ENCODE peak calls at places on chromosomes 2 and 18, in five cellular contexts. One of them, this sample, is unnamed.

GRCh38 chr18:3037423-3037915 is 24.5 kb upstream of the LPIN2 start:
- DNase-seq in HepG2: peak
- DNase-seq in K562: peak
- DNase-seq in H1: no peak
- DNase-seq in A549: peak
- DNase-seq in this sample: peak

GRCh38 chr2:120042359-120042758 is 29.5 kb downstream of the EPB41L5 start:
- DNase-seq in HepG2: no peak
- DNase-seq in K562: no peak
- DNase-seq in H1: no peak
- DNase-seq in A549: no peak
- DNase-seq in this sample: no peak

GRCh38 chr2:75565523-75566449 is 5.0 kb upstream of the EVA1A start:
- DNase-seq in HepG2: peak
- DNase-seq in K562: no peak
- DNase-seq in H1: no peak
- DNase-seq in A549: peak
- DNase-seq in this sample: no peak

GRCh38 chr2:3185910-3186309 is 191.7 kb downstream of the EIPR1 start:
- DNase-seq in HepG2: no peak
- DNase-seq in K562: no peak
- DNase-seq in H1: no peak
- DNase-seq in A549: no peak
- DNase-seq in this sample: no peak

GRCh38 chr18:22170421-22171262 is 1.3 kb downstream of the GATA6 start:
- DNase-seq in HepG2: peak
- DNase-seq in K562: no peak
- DNase-seq in H1: no peak
- DNase-seq in A549: peak
- DNase-seq in this sample: peak

GRCh38 chr2:71346065-71346464 is 14.5 kb downstream of the ZNF638 start:
- DNase-seq in HepG2: no peak
- DNase-seq in K562: no peak
- DNase-seq in H1: no peak
- DNase-seq in A549: no peak
- DNase-seq in this sample: no peak

GRCh38 chr2:20576598-20577115 is 74.2 kb downstream of the HS1BP3 start:
- DNase-seq in HepG2: no peak
- DNase-seq in K562: peak
- DNase-seq in H1: no peak
- DNase-seq in A549: no peak
- DNase-seq in this sample: peak

GRCh38 chr18:37637451-37637850 is 71.9 kb upstream of the CELF4 start:
- DNase-seq in HepG2: no peak
- DNase-seq in K562: no peak
- DNase-seq in H1: no peak
- DNase-seq in A549: no peak
- DNase-seq in this sample: no peak

GRCh38 chr18:63518178-63519012 is 23.8 kb upstream of the SERPINB12 start:
- DNase-seq in HepG2: peak
- DNase-seq in K562: peak
- DNase-seq in H1: peak
- DNase-seq in A549: peak
- DNase-seq in this sample: peak

GRCh38 chr2:162566666-162567065 is 222.7 kb downstream of the GCA start:
- DNase-seq in HepG2: no peak
- DNase-seq in K562: no peak
- DNase-seq in H1: no peak
- DNase-seq in A549: no peak
- DNase-seq in this sample: no peak

GRCh38 chr2:220188031-220188430 is 560.6 kb downstream of the SLC4A3 start:
- DNase-seq in HepG2: no peak
- DNase-seq in K562: no peak
- DNase-seq in H1: no peak
- DNase-seq in A549: peak
- DNase-seq in this sample: no peak

GRCh38 chr2:40115894-40116293 is 336.0 kb downstream of the SLC8A1 start:
- DNase-seq in HepG2: no peak
- DNase-seq in K562: no peak
- DNase-seq in H1: no peak
- DNase-seq in A549: no peak
- DNase-seq in this sample: no peak

GRCh38 chr2:46239847-46240181 is 57.4 kb upstream of the EPAS1 start:
- DNase-seq in HepG2: no peak
- DNase-seq in K562: no peak
- DNase-seq in H1: no peak
- DNase-seq in A549: no peak
- DNase-seq in this sample: no peak

GRCh38 chr2:190180313-190181065 is 118.0 kb upstream of the MSTN start:
- DNase-seq in HepG2: peak
- DNase-seq in K562: peak
- DNase-seq in H1: peak
- DNase-seq in A549: peak
- DNase-seq in this sample: peak
- TF ChIP-seq JUN in HepG2: no peak
- TF ChIP-seq JUN in K562: no peak
- TF ChIP-seq JUN in H1: no peak
- TF ChIP-seq JUN in A549: no peak
- TF ChIP-seq JUN in this sample: no peak

GRCh38 chr2:61799054-61799453 is 54.8 kb downstream of the FAM161A start:
- DNase-seq in HepG2: no peak
- DNase-seq in K562: no peak
- DNase-seq in H1: no peak
- DNase-seq in A549: no peak
- DNase-seq in this sample: no peak
- H3K4me3 ChIP-seq in HepG2: no peak
- H3K4me3 ChIP-seq in K562: no peak
- H3K4me3 ChIP-seq in H1: no peak
- H3K4me3 ChIP-seq in A549: no peak
- H3K4me3 ChIP-seq in this sample: no peak

GRCh38 chr2:232954691-232955090 is 58.4 kb downstream of the NGEF start:
- DNase-seq in HepG2: no peak
- DNase-seq in K562: no peak
- DNase-seq in H1: no peak
- DNase-seq in A549: no peak
- DNase-seq in this sample: no peak

GRCh38 chr2:232950776-232951175 is 62.3 kb downstream of the NGEF start:
- DNase-seq in HepG2: no peak
- DNase-seq in K562: no peak
- DNase-seq in H1: no peak
- DNase-seq in A549: no peak
- DNase-seq in this sample: no peak

GRCh38 chr2:232951181-232951580 is 61.9 kb downstream of the NGEF start:
- DNase-seq in HepG2: no peak
- DNase-seq in K562: no peak
- DNase-seq in H1: no peak
- DNase-seq in A549: no peak
- DNase-seq in this sample: no peak

GRCh38 chr2:232949016-232949415 is 64.0 kb downstream of the NGEF start:
- DNase-seq in HepG2: peak
- DNase-seq in K562: no peak
- DNase-seq in H1: no peak
- DNase-seq in A549: no peak
- DNase-seq in this sample: no peak

GRCh38 chr2:232951891-232952290 is 61.2 kb downstream of the NGEF start:
- DNase-seq in HepG2: no peak
- DNase-seq in K562: no peak
- DNase-seq in H1: no peak
- DNase-seq in A549: peak
- DNase-seq in this sample: no peak
- TF ChIP-seq JUN in HepG2: no peak
- TF ChIP-seq JUN in K562: no peak
- TF ChIP-seq JUN in H1: no peak
- TF ChIP-seq JUN in A549: no peak
- TF ChIP-seq JUN in this sample: no peak

GRCh38 chr2:233082934-233083755 is 23.0 kb downstream of the INPP5D start:
- DNase-seq in HepG2: no peak
- DNase-seq in K562: no peak
- DNase-seq in H1: no peak
- DNase-seq in A549: no peak
- DNase-seq in this sample: peak

GRCh38 chr2:233083782-233084181 is 23.6 kb downstream of the INPP5D start:
- DNase-seq in HepG2: no peak
- DNase-seq in K562: no peak
- DNase-seq in H1: no peak
- DNase-seq in A549: no peak
- DNase-seq in this sample: peak

GRCh38 chr2:233084488-233084887 is 24.3 kb downstream of the INPP5D start:
- DNase-seq in HepG2: no peak
- DNase-seq in K562: no peak
- DNase-seq in H1: no peak
- DNase-seq in A549: no peak
- DNase-seq in this sample: peak

GRCh38 chr2:233085839-233086150 is 25.7 kb downstream of the INPP5D start:
- DNase-seq in HepG2: no peak
- DNase-seq in K562: no peak
- DNase-seq in H1: no peak
- DNase-seq in A549: no peak
- DNase-seq in this sample: peak

GRCh38 chr2:233085037-233085838 is 25.1 kb downstream of the INPP5D start:
- DNase-seq in HepG2: peak
- DNase-seq in K562: no peak
- DNase-seq in H1: no peak
- DNase-seq in A549: no peak
- DNase-seq in this sample: peak
- H3K4me3 ChIP-seq in HepG2: no peak
- H3K4me3 ChIP-seq in K562: no peak
- H3K4me3 ChIP-seq in H1: no peak
- H3K4me3 ChIP-seq in A549: no peak
- H3K4me3 ChIP-seq in this sample: no peak

GRCh38 chr2:241108271-241109209 is 6.5 kb upstream of the MTERF4 start:
- DNase-seq in HepG2: no peak
- DNase-seq in K562: no peak
- DNase-seq in H1: no peak
- DNase-seq in A549: no peak
- DNase-seq in this sample: no peak

GRCh38 chr2:241111443-241111810 is 9.3 kb upstream of the MTERF4 start:
- DNase-seq in HepG2: no peak
- DNase-seq in K562: no peak
- DNase-seq in H1: no peak
- DNase-seq in A549: no peak
- DNase-seq in this sample: no peak

GRCh38 chr2:241110089-241110606 is 8.1 kb upstream of the MTERF4 start:
- DNase-seq in HepG2: no peak
- DNase-seq in K562: no peak
- DNase-seq in H1: no peak
- DNase-seq in A549: no peak
- DNase-seq in this sample: no peak

GRCh38 chr2:241110607-241111442 is 8.7 kb upstream of the MTERF4 start:
- DNase-seq in HepG2: no peak
- DNase-seq in K562: no peak
- DNase-seq in H1: no peak
- DNase-seq in A549: no peak
- DNase-seq in this sample: no peak

DNA sequence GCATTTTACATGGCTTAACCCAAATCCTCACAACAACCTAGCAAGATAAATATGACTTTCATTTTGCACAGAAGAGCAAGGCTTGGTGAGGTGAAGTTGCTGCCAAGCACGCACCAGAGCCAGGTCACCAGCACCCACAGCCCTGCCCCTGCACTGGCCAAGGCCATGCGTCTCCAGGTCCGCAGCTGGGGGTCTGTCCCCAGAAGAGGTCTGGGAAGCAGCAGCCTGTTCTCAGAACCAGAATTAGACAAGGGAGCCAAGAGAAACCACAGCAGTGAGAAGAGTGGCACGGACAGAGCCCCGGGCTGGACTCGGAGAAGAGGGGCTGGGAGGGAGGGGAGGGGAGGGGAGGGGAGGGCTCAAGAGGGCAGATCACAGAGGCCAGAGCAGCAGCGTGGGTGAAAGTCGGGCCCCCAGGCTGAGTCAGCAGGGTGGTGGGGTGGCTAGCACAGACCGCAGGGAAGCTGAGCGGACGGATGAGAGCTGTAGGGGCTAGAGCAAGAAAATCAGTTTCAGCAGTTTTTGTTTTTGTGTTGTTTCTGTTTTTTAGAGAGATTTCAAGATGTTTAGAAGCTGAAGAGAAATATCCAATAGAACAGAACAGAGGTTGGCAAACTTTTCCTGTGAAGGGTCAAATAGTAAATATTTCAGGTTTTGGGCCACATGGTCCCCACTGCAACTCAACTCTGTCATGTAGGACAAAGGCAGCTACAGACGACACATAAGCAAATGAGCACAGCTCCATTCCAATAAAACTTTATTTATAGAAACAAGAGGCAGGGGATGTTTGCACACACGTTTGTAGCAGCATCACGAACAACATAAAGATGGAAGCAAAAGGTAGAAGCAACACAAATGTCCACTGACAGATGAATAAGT is 7.4 kb upstream of the MTERF4 start:
- DNase-seq in HepG2: no peak
- DNase-seq in K562: no peak
- DNase-seq in H1: no peak
- DNase-seq in A549: no peak
- DNase-seq in this sample: no peak
- TF ChIP-seq JUN in HepG2: no peak
- TF ChIP-seq JUN in K562: no peak
- TF ChIP-seq JUN in H1: no peak
- TF ChIP-seq JUN in A549: no peak
- TF ChIP-seq JUN in this sample: no peak

DNA sequence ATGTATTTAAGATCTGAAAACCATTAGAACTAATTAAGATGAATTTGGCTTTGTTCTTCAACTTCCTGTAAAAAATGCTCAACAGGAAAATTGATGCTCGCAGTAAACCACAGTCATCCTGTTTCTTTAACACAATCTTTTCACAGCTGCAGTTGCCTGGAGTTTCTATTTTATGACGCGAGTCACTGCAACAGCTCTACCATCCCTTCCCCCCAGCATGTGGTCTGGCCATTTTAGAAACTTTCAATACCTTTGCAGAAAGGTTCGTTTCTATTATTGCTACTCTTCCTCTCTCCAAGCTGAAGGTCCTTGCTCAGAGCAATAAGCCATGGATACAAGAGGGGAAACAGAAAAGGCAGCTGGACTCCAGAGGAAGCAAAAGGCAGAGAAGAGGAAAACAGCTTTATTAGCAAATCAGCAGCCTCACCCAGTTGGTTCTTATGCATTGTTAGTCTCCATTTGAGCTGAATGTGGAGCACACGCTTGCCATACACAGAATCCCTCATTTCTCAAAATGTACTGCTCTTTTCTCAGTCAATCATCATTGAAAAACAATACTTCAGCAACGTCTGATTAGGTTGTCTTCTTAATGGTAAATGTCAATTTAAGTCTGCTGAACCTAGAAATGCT is 3.9 kb downstream of the WIPF1 start:
- DNase-seq in HepG2: no peak
- DNase-seq in K562: peak
- DNase-seq in H1: no peak
- DNase-seq in A549: no peak
- DNase-seq in this sample: peak
- H3K4me3 ChIP-seq in HepG2: no peak
- H3K4me3 ChIP-seq in K562: no peak
- H3K4me3 ChIP-seq in H1: no peak
- H3K4me3 ChIP-seq in A549: no peak
- H3K4me3 ChIP-seq in this sample: peak

DNA sequence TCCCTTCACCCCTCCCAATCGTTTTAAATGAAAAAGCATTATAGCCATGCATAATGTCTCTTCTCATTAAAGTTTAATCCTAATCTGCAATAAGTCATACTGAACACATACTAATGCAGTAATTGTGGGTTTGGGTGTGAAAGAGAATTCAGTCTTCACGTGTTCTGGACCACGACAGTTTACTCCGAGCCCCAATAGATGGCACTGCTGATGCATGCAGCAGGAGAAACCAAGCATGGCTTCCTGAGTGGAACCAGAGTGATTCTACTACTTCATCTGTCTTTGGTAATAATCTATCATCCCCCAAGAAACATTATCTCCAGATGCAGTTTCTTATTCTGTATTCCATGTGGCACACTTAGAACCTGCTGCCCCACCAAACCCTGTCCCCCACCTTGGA is 47.0 kb upstream of the LAMA1 start:
- DNase-seq in HepG2: no peak
- DNase-seq in K562: peak
- DNase-seq in H1: no peak
- DNase-seq in A549: peak
- DNase-seq in this sample: no peak
- TF ChIP-seq JUN in HepG2: no peak
- TF ChIP-seq JUN in K562: no peak
- TF ChIP-seq JUN in H1: no peak
- TF ChIP-seq JUN in A549: no peak
- TF ChIP-seq JUN in this sample: no peak

This sample was measured in endothelial cell of umbilical vein.